ENCODE peak calls at places on chromosomes 2 and 18, in four cellular contexts. W is prostate gland, G is heart right ventricle, T is right atrium auricular region. A is an unnamed sample.
A peak's percentile ranks its signal among the peaks of the same experiment; 100 is the strongest.

GRCh38 chr2:225100856-225101294 is 58.6 kb upstream of the DOCK10 start:
- DNase-seq in G (no peak), T (no peak), W (no peak), A (no peak)

GRCh38 chr2:106866636-106867035 is 19.3 kb downstream of the ST6GAL2 start:
- DNase-seq in T (no peak), G (no peak), W (no peak), A (no peak)

GRCh38 chr2:16049406-16049805 is 109.1 kb downstream of the MYCN start:
- DNase-seq in T (no peak), W (no peak), G (no peak), A (no peak)

GRCh38 chr2:6828299-6828584 is 37.5 kb downstream of the CMPK2 start:
- DNase-seq in G (no peak), W (no peak), T (no peak), A (no peak)

GRCh38 chr18:67117804-67118203 is 398.7 kb downstream of the DSEL start:
- DNase-seq in T (no peak), G (no peak), W (no peak), A (no peak)

GRCh38 chr2:85106489-85107180 is 26.6 kb upstream of the TCF7L1 start:
- DNase-seq in T (no peak), G (no peak), W (no peak), A (no peak)

GRCh38 chr2:145123606-145124005 is 603.7 kb upstream of the ZEB2 start:
- DNase-seq in G (peak; percentile 40), T (no peak), W (no peak), A (no peak)

GRCh38 chr18:48947583-48947982 is 3.2 kb downstream of the SMAD7 start:
- DNase-seq in G (peak; percentile 55), W (no peak), T (no peak), A (no peak)

GRCh38 chr18:79548621-79548985 is 131.0 kb upstream of the CTDP1 start:
- DNase-seq in W (no peak), T (no peak), G (no peak), A (no peak)

GRCh38 chr2:9087151-9087681 is 83.7 kb upstream of the MBOAT2 start:
- DNase-seq in G (no peak), W (no peak), T (peak; percentile 16), A (no peak)

GRCh38 chr2:96848264-96848663 is 4.4 kb upstream of the ANKRD23 start:
- DNase-seq in W (no peak), G (no peak), T (no peak), A (no peak)

GRCh38 chr2:240768216-240768615 is 51.8 kb downstream of the KIF1A start:
- DNase-seq in T (no peak), W (no peak), G (no peak), A (no peak)
- H3K36me3 ChIP-seq in T (no peaks in the 10 kb centered on the region), W (no peaks in the 10 kb centered on the region), G (no peaks in the 10 kb centered on the region), A (no peaks in the 10 kb centered on the region)

GRCh38 chr2:74278694-74279093 is 64.5 kb downstream of the SLC4A5 start:
- DNase-seq in T (no peak), G (no peak), W (no peak), A (no peak)
- H3K4me3 ChIP-seq in T (no peak overlapping the region), G (no peak overlapping the region), W (no peak overlapping the region), A (no peak overlapping the region)

DNA sequence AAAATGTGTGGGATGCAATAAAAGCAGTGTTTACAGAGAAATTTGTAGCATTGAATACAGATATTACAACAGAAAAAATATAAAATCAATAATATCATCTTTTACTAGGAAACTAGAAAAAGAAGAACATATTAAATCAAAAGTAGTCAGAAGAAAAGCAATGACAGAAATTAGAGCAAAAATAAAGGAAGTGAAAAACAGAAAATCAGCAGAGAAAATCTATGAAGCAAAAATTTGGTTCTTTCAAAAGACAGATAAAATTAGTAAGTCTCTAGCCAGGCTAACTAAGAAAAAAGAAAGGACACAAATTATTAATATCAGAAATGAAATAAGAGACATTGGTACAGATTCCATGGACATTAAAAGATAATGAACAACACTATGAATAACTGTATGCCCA is 212.0 kb upstream of the MGAT5 start:
- DNase-seq in T (no peak), W (no peak), G (no peak), A (no peak)
- H3K36me3 ChIP-seq in T (no peaks in the 10 kb centered on the region), W (no peaks in the 10 kb centered on the region), G (no peaks in the 10 kb centered on the region), A (no peaks in the 10 kb centered on the region)

GRCh38 chr2:181307203-181307991 is 149.8 kb upstream of the ITGA4 start:
- DNase-seq in T (no peak), G (no peak), W (no peak), A (no peak)

GRCh38 chr2:181309161-181309560 is 148.0 kb upstream of the ITGA4 start:
- DNase-seq in W (no peak), G (no peak), T (no peak), A (no peak)

GRCh38 chr2:181305151-181306123 is 151.7 kb upstream of the ITGA4 start:
- DNase-seq in W (no peak), G (peak; percentile 57), T (no peak), A (no peak)

GRCh38 chr2:181308731-181309130 is 148.5 kb upstream of the ITGA4 start:
- DNase-seq in T (no peak), W (no peak), G (no peak), A (no peak)

GRCh38 chr2:181306785-181307184 is 150.4 kb upstream of the ITGA4 start:
- DNase-seq in G (no peak), W (no peak), T (no peak), A (no peak)
- H3K4me3 ChIP-seq in G (no peak overlapping the region), W (no peak overlapping the region), T (no peak overlapping the region), A (no peak overlapping the region)

DNA sequence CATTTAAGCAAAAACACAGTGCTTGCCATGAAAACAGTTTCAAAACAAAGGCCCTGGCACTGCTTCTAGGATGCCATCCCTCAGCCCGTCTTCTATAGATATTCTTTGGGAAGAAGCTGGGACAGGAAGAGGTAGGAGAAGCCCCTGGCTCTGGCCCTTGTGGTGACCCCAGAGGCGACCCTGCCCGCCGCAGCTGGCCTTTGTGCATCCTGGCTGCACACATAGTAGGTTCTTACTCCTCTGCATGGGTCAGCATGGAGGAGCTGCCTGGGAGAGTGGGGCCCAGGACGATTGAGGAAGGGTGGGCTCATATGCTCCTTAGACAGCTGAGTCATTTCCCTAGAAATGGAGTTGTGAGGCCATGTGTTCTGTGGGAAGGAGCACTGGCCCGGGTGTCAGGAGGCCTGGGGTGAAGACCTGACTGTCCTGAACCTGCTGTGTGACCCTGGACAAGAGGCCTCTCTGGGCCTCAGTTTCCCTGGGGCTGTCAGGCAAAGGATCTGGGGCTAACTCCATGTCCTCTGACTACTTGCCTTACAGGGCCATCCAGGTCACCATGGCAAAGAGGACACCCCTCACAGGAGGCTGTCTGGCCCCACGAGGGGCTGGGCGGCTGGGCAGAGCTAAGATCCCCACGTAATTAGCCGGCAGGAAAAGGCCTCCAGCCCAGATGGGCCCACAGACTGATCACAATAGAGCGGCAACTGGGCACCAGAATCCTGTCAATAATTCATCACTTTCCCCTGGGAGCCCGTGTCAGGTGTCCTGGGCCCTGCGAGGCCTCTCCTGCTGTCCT is 44.6 kb upstream of the OTOF start:
- DNase-seq in W (no peak), G (no peak), T (no peak), A (no peak)
- H3K36me3 ChIP-seq in W (no peaks in the 10 kb centered on the region), G (no peaks in the 10 kb centered on the region), T (no peaks in the 10 kb centered on the region), A (no peaks in the 10 kb centered on the region)

GRCh38 chr2:231397928-231398294 is 2.4 kb downstream of the B3GNT7 start:
- DNase-seq in G (no peak), W (no peak), T (no peak), A (no peak)

GRCh38 chr2:231395188-231396057 is at the start of gene B3GNT7:
- DNase-seq in T (no peak), W (no peak), G (no peak), A (no peak)

GRCh38 chr2:231398585-231398984 is 3.1 kb downstream of the B3GNT7 start:
- DNase-seq in W (no peak), G (no peak), T (no peak), A (no peak)

GRCh38 chr2:231396058-231396821 is 730 bp downstream of the B3GNT7 start:
- DNase-seq in W (no peak), G (no peak), T (no peak), A (no peak)

GRCh38 chr2:231397011-231397927 is 1.8 kb downstream of the B3GNT7 start:
- DNase-seq in G (no peak), W (no peak), T (no peak), A (no peak)
- H3K4me3 ChIP-seq in G (no peak overlapping the region), W (no peak overlapping the region), T (no peak overlapping the region), A (no peak overlapping the region)